ENCODE peak calls at places on chromosomes 2 and 18, in four cellular contexts. O is HepG2, A is prostate gland, M is adrenal gland. R is an unnamed sample.

GRCh38 chr2:10982931-10983701 is 71.4 kb downstream of the KCNF1 start:
- DNase-seq in O (no peak), M (no peak), A (no peak), R (peak)

GRCh38 chr18:34122724-34123334 is 101.9 kb downstream of the NOL4 start:
- DNase-seq in A (peak), M (peak), O (peak), R (no peak)

GRCh38 chr2:33598472-33599174 is 476 bp downstream of the FAM98A start:
- DNase-seq in M (peak), A (no peak), O (peak), R (peak)

GRCh38 chr2:191677646-191678436 is at the start of gene NABP1:
- DNase-seq in O (peak), A (peak), M (peak), R (peak)

GRCh38 chr2:188607501-188607900 is 315.8 kb downstream of the GULP1 start:
- DNase-seq in O (no peak), M (no peak), A (no peak), R (no peak)

GRCh38 chr2:160300203-160300602 is 100.1 kb upstream of the ITGB6 start:
- DNase-seq in A (no peak), O (no peak), M (no peak), R (no peak)

GRCh38 chr2:189763908-189764661 is 1.5 kb upstream of the OSGEPL1 start:
- DNase-seq in A (no peak), O (peak), M (no peak), R (no peak)

GRCh38 chr2:237696471-237696870 is 69.1 kb downstream of the LRRFIP1 start:
- DNase-seq in A (no peak), M (no peak), O (no peak), R (peak)

GRCh38 chr2:113209869-113210305 is 36.1 kb downstream of the PSD4 start:
- DNase-seq in M (no peak), A (no peak), O (no peak), R (no peak)

GRCh38 chr2:235709124-235709813 is 215.4 kb downstream of the AGAP1 start:
- DNase-seq in A (no peak), O (peak), M (no peak), R (no peak)

GRCh38 chr2:233990261-233990798 is 60.2 kb upstream of the SPP2 start:
- DNase-seq in A (no peak), M (no peak), O (no peak), R (no peak)

GRCh38 chr2:223618172-223619035 is 16.2 kb upstream of the SCG2 start:
- DNase-seq in M (no peak), A (no peak), O (no peak), R (no peak)

GRCh38 chr2:99777266-99777640 is 287.4 kb upstream of the REV1 start:
- DNase-seq in A (no peak), M (no peak), O (no peak), R (no peak)

GRCh38 chr2:175282300-175282699 is 100.8 kb upstream of the ATP5MC3 start:
- DNase-seq in O (peak), M (no peak), A (no peak), R (no peak)

GRCh38 chr2:197805598-197806316 is 1.4 kb downstream of the PLCL1 start:
- DNase-seq in O (no peak), M (no peak), A (no peak), R (no peak)

GRCh38 chr2:197803033-197803444 is 1.4 kb upstream of the PLCL1 start:
- DNase-seq in O (peak), M (no peak), A (peak), R (no peak)

GRCh38 chr2:197806317-197806633 is 1.9 kb downstream of the PLCL1 start:
- DNase-seq in M (no peak), O (no peak), A (no peak), R (no peak)

GRCh38 chr2:197804758-197805597 is 585 bp downstream of the PLCL1 start:
- DNase-seq in O (no peak), M (peak), A (no peak), R (peak)

GRCh38 chr2:197804049-197804757 is at the start of gene PLCL1:
- DNase-seq in A (peak), M (peak), O (peak), R (peak)
- TF ChIP-seq POLR2A in A (peak), M (peak), O (no peak), R (no peak)

GRCh38 chr2:172101707-172102158 is 967 bp downstream of the DLX2 start:
- DNase-seq in O (no peak), A (no peak), M (no peak), R (no peak)
- H3K4me3 ChIP-seq in O (peak), A (no peak), M (peak), R (no peak)

GRCh38 chr18:64119916-64120315 is 29.0 kb downstream of the LINC00305 start:
- DNase-seq in A (no peak), M (no peak), O (peak), R (no peak)
- TF ChIP-seq CTCF in A (no peak), M (no peak), O (no peak), R (no peak)

GRCh38 chr2:27087823-27088410 is 1.3 kb downstream of the KHK start:
- DNase-seq in O (no peak), M (no peak), A (no peak), R (no peak)

GRCh38 chr2:27085062-27085669 is 1.4 kb upstream of the KHK start:
- DNase-seq in A (no peak), M (no peak), O (no peak), R (no peak)

GRCh38 chr2:27086722-27087446 is at the start of gene KHK:
- DNase-seq in A (no peak), O (peak), M (peak), R (peak)

GRCh38 chr2:27085670-27086089 is 892 bp upstream of the KHK start:
- DNase-seq in O (no peak), M (peak), A (peak), R (peak)

GRCh38 chr2:27086090-27086721 is 366 bp upstream of the KHK start:
- DNase-seq in O (peak), M (peak), A (peak), R (peak)
- TF ChIP-seq POLR2A in O (no peak), M (peak), A (peak), R (no peak)

GRCh38 chr2:215428060-215428910 is 7.6 kb downstream of the FN1 start:
- DNase-seq in M (no peak), A (no peak), O (no peak), R (no peak)
- H3K4me3 ChIP-seq in M (no peak), A (no peak), O (no peak), R (no peak)

GRCh38 chr18:31565345-31565744 is 26.3 kb upstream of the TTR start:
- DNase-seq in A (no peak), M (no peak), O (no peak), R (no peak)

GRCh38 chr18:31565782-31566512 is 25.7 kb upstream of the TTR start:
- DNase-seq in M (no peak), A (no peak), O (no peak), R (no peak)

GRCh38 chr18:31566576-31567306 is 24.9 kb upstream of the TTR start:
- DNase-seq in O (peak), M (no peak), A (no peak), R (no peak)

GRCh38 chr18:31562726-31563125 is 29.0 kb upstream of the TTR start:
- DNase-seq in A (no peak), M (peak), O (no peak), R (no peak)

DNA sequence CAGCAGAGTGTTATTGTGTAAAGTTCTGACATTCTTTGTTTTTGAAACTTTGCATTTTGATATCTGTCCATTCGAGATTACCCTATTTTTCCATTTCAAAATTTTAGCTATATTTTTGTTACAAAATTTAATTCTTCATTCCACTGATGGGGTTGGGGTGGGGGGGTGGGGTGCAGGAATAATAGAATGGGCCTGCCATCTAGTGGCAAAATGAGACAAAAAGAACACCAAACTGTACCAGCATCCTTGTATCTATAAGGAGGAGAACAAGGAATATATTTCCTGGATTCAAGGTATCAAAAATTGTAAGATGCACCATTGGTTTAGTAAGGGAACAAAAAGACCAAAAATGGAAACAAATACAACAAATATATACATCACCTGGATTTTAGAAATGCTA is 27.9 kb upstream of the TTR start:
- DNase-seq in M (no peak), O (no peak), A (no peak), R (no peak)
- TF ChIP-seq CTCF in M (no peak), O (no peak), A (no peak), R (no peak)

R was measured in lower leg skin.